ENCODE peak calls at places on chromosomes 12 and 14, in ten cellular contexts. L, S, N, C, J, U, I, E, Z and B are unnamed samples.

GRCh38 chr12:80681-81190 is 14.2 kb downstream of the IQSEC3 start:
- DNase-seq in L (no peak), S (no peak), N (no peak), C (no peak), J (no peak), U (no peak), I (no peak), E (no peak), Z (no peak), B (no peak)

GRCh38 chr14:77376380-77376770 is 519 bp downstream of the TMED8 start:
- DNase-seq in L (peak), S (peak), N (peak), C (peak), J (no peak), U (peak), I (no peak), E (no peak), Z (no peak), B (no peak)

GRCh38 chr12:96195845-96196451 is 1.8 kb downstream of the ELK3 start:
- DNase-seq in L (peak), S (peak), N (peak), C (no peak), J (no peak), U (peak), I (no peak), E (no peak), Z (no peak), B (no peak)

GRCh38 chr12:13049816-13050215 is 5.6 kb downstream of the FAM234B start:
- DNase-seq in L (no peak), S (no peak), N (no peak), C (peak), J (no peak), U (peak), I (no peak), E (no peak), Z (no peak), B (no peak)

GRCh38 chr14:31962920-31963319 is 114.2 kb upstream of the ARHGAP5 start:
- DNase-seq in L (no peak), S (no peak), N (no peak), C (no peak), J (peak), U (no peak), I (no peak), E (no peak), Z (no peak), B (no peak)

GRCh38 chr12:97560359-97560758 is 97.8 kb downstream of the RMST start:
- DNase-seq in L (no peak), S (no peak), N (no peak), C (no peak), J (no peak), U (no peak), I (no peak), E (no peak), Z (no peak), B (no peak)

GRCh38 chr14:69204753-69205152 is 13.5 kb downstream of the EXD2 start:
- DNase-seq in L (no peak), S (no peak), N (no peak), C (no peak), J (no peak), U (no peak), I (no peak), E (no peak), Z (no peak), B (no peak)

GRCh38 chr14:48665077-48665784 is 920.9 kb downstream of the RPS29 start:
- DNase-seq in L (no peak), S (no peak), N (no peak), C (no peak), J (no peak), U (no peak), I (no peak), E (no peak), Z (no peak), B (no peak)

GRCh38 chr14:75090353-75090752 is 20.9 kb downstream of the ZC2HC1C start:
- DNase-seq in L (no peak), S (no peak), N (no peak), C (no peak), J (no peak), U (no peak), I (no peak), E (no peak), Z (no peak), B (no peak)

GRCh38 chr12:96371138-96371786 is 29.0 kb downstream of the CDK17 start:
- DNase-seq in L (no peak), S (no peak), N (no peak), C (no peak), J (no peak), U (no peak), I (no peak), E (no peak), Z (no peak), B (no peak)

GRCh38 chr12:91215940-91216454 is 33.4 kb upstream of the DCN start:
- DNase-seq in L (no peak), S (no peak), N (no peak), C (no peak), J (no peak), U (no peak), I (no peak), E (no peak), Z (no peak), B (no peak)

GRCh38 chr14:72559227-72559626 is 334.7 kb downstream of the DPF3 start:
- DNase-seq in L (no peak), S (no peak), N (no peak), C (no peak), J (no peak), U (no peak), I (no peak), E (no peak), Z (no peak), B (no peak)

GRCh38 chr14:74945852-74946658 is 9.3 kb downstream of the PGF start:
- DNase-seq in L (peak), S (peak), N (peak), C (peak), J (peak), U (peak), I (peak), E (peak), Z (peak), B (peak)

GRCh38 chr12:125289965-125290364 is 224.7 kb downstream of the AACS start:
- DNase-seq in L (no peak), S (no peak), N (no peak), C (peak), J (no peak), U (no peak), I (no peak), E (no peak), Z (no peak), B (no peak)

GRCh38 chr12:9707864-9708808 is 24.8 kb downstream of the CLECL1 start:
- DNase-seq in L (peak), S (peak), N (no peak), C (peak), J (no peak), U (peak), I (peak), E (peak), Z (peak), B (peak)

GRCh38 chr12:131164096-131164872 is 210.6 kb downstream of the ADGRD1 start:
- DNase-seq in L (no peak), S (peak), N (no peak), C (no peak), J (no peak), U (peak), I (no peak), E (no peak), Z (no peak), B (no peak)

GRCh38 chr14:90987140-90987539 is 73.3 kb downstream of the RPS6KA5 start:
- DNase-seq in L (no peak), S (no peak), N (no peak), C (no peak), J (no peak), U (no peak), I (no peak), E (no peak), Z (no peak), B (no peak)